ENCODE peak calls at places on chromosomes 3 and 15, in seven cellular contexts. O is NCI-H1694 treated with DMSO at 0.1 percent for 48 hours; G is A172; N is astrocyte of the cerebellum; X is B cell; U is GM23338; W is stimulated activated CD8-positive, alpha-beta memory T cell treated with anti-CD3 and anti-CD28 coated beads, Interleukin-7, amount 100 ng/mL, for 1 hour. L is an unnamed sample.

GRCh38 chr15:45762726-45763125 is 127.9 kb downstream of the SQOR start:
- DNase-seq in O (no peak), G (no peak), N (no peak), X (no peak), U (no peak), W (no peak), L (no peak)

GRCh38 chr3:152834354-152835310 is at the start of gene P2RY1:
- DNase-seq in O (no peak), G (peak), N (peak), X (peak), U (peak), W (no peak), L (peak)

GRCh38 chr3:188959013-188959412 is 212.8 kb upstream of the TPRG1 start:
- DNase-seq in O (no peak), G (no peak), N (no peak), X (no peak), U (no peak), W (no peak), L (no peak)

GRCh38 chr15:20671665-20672064 is 130.1 kb upstream of the GOLGA6L6 start:
- DNase-seq in O (no peak), G (no peak), N (no peak), X (no peak), U (no peak), W (no peak), L (no peak)

GRCh38 chr15:53586815-53587214 is 172.6 kb downstream of the WDR72 start:
- DNase-seq in O (peak), G (no peak), N (peak), X (no peak), U (peak), W (no peak), L (peak)

GRCh38 chr3:58292866-58293265 is 13.2 kb upstream of the RPP14 start:
- DNase-seq in O (no peak), G (no peak), N (no peak), X (no peak), U (no peak), W (no peak), L (no peak)

GRCh38 chr3:71478568-71478967 is 105.0 kb downstream of the FOXP1 start:
- DNase-seq in O (no peak), G (no peak), N (no peak), X (no peak), U (no peak), W (no peak), L (no peak)

GRCh38 chr3:4474683-4475490 is 7.8 kb upstream of the SUMF1 start:
- DNase-seq in O (no peak), G (peak), N (peak), X (peak), U (peak), W (no peak), L (peak)

GRCh38 chr15:80915462-80915861 is 74.2 kb downstream of the MESD start:
- DNase-seq in O (no peak), G (no peak), N (no peak), X (no peak), U (peak), W (no peak), L (no peak)

GRCh38 chr3:111069974-111070751 is 1.5 kb upstream of the NECTIN3 start:
- DNase-seq in O (no peak), G (peak), N (no peak), X (no peak), U (peak), W (no peak), L (no peak)

GRCh38 chr15:57540736-57541135 is 51.0 kb upstream of the MYZAP start:
- DNase-seq in O (no peak), G (no peak), N (no peak), X (no peak), U (no peak), W (no peak), L (no peak)

GRCh38 chr3:55446860-55447259 is 40.2 kb downstream of the WNT5A start:
- DNase-seq in O (no peak), G (no peak), N (no peak), X (no peak), U (no peak), W (no peak), L (no peak)

GRCh38 chr3:44036850-44037249 is 204.8 kb upstream of the TOPAZ1 start:
- DNase-seq in O (no peak), G (no peak), N (no peak), X (no peak), U (no peak), W (no peak), L (no peak)

GRCh38 chr3:119580148-119580760 is 962 bp downstream of the ADPRH start:
- DNase-seq in O (no peak), G (no peak), N (no peak), X (peak), U (peak), W (no peak), L (no peak)

GRCh38 chr3:162437480-162437879 is 940.9 kb downstream of the OTOL1 start:
- DNase-seq in O (no peak), G (peak), N (no peak), X (no peak), U (no peak), W (no peak), L (no peak)

GRCh38 chr3:70811880-70812279 is 499.4 kb upstream of the MDFIC2 start:
- DNase-seq in O (no peak), G (peak), N (peak), X (no peak), U (no peak), W (no peak), L (no peak)

GRCh38 chr15:46080018-46080417 is 445.2 kb downstream of the SQOR start:
- DNase-seq in O (no peak), G (no peak), N (peak), X (no peak), U (peak), W (no peak), L (no peak)

GRCh38 chr15:81373996-81374395 is at the start of gene TMC3:
- DNase-seq in O (no peak), G (no peak), N (peak), X (no peak), U (no peak), W (no peak), L (no peak)